ENCODE peak calls at places on chromosomes 16 and 17, in six cellular contexts. L is activated CD8-positive, alpha-beta T cell treated with anti-CD3 and anti-CD28 coated beads, Interleukin-2, amount 10 ng/mL, durations not matched to agents 7 days and 5 days; N is activated CD8-positive, alpha-beta memory T cell treated with anti-CD3 and anti-CD28 coated beads for 24 hours; S is frontal cortex; P is colonic mucosa; D is skeletal muscle cell. Q is an unnamed sample.

GRCh38 chr16:57383276-57384247 is 11.3 kb downstream of the CX3CL1 start:
- DNase-seq in L (no peak), N (no peak), S (no peak), P (peak; percentile 54), D (no peak), Q (no peak)

GRCh38 chr17:81349397-81350319 is 45.6 kb upstream of the BAHCC1 start:
- DNase-seq in L (no peak), N (no peak), S (no peak), P (no peak), D (peak; percentile 48), Q (no peak)

GRCh38 chr16:82580293-82580900 is 46.4 kb upstream of the CDH13 start:
- DNase-seq in L (no peak), N (no peak), S (peak; percentile 28), P (peak; percentile 27), D (no peak), Q (no peak)

GRCh38 chr16:55272787-55273186 is 51.2 kb upstream of the IRX6 start:
- DNase-seq in L (no peak), N (no peak), S (no peak), P (no peak), D (no peak), Q (no peak)

GRCh38 chr17:71331754-71332153 is 789.1 kb upstream of the SOX9 start:
- DNase-seq in L (no peak), N (no peak), S (no peak), P (no peak), D (no peak), Q (no peak)

GRCh38 chr17:51166987-51167931 is 1.0 kb downstream of the NME2 start:
- DNase-seq in L (peak; percentile 72), N (peak; percentile 92), S (peak; percentile 71), P (peak; percentile 65), D (no peak), Q (no peak)

GRCh38 chr16:80610489-80611156 is 69.8 kb downstream of the DYNLRB2 start:
- DNase-seq in L (no peak), N (no peak), S (no peak), P (no peak), D (no peak), Q (no peak)

GRCh38 chr16:71676236-71676635 is 48.3 kb downstream of the PHLPP2 start:
- DNase-seq in L (peak; percentile 62), N (no peak), S (no peak), P (no peak), D (peak; percentile 16), Q (no peak)

GRCh38 chr17:66982011-66982508 is 17.6 kb downstream of the CACNG4 start:
- DNase-seq in L (no peak), N (no peak), S (no peak), P (no peak), D (no peak), Q (no peak)

GRCh38 chr17:80260791-80261158 is at the start of gene RNF213:
- DNase-seq in L (peak; percentile 68), N (peak; percentile 83), S (peak; percentile 87), P (peak; percentile 49), D (no peak), Q (no peak)

GRCh38 chr17:72034000-72034399 is 86.8 kb upstream of the SOX9 start:
- DNase-seq in L (no peak), N (no peak), S (no peak), P (no peak), D (no peak), Q (no peak)

GRCh38 chr17:77716289-77716929 is 242.1 kb upstream of the TNRC6C start:
- DNase-seq in L (no peak), N (no peak), S (no peak), P (no peak), D (no peak), Q (no peak)

GRCh38 chr17:64230551-64231408 is 32.3 kb downstream of the TEX2 start:
- DNase-seq in L (no peak), N (no peak), S (no peak), P (no peak), D (peak; percentile 75), Q (peak; percentile 57)

GRCh38 chr16:2159052-2159838 is 3.7 kb downstream of the TRAF7 start:
- DNase-seq in L (no peak), N (no peak), S (peak; percentile 71), P (peak; percentile 77), D (no peak), Q (peak; percentile 60)

GRCh38 chr16:87784812-87785211 is 19.0 kb upstream of the KLHDC4 start:
- DNase-seq in L (no peak), N (no peak), S (no peak), P (no peak), D (no peak), Q (no peak)

GRCh38 chr17:4035081-4035680 is 70.9 kb upstream of the ATP2A3 start:
- DNase-seq in L (no peak), N (no peak), S (no peak), P (no peak), D (no peak), Q (no peak)

GRCh38 chr17:77405867-77406513 is 265.2 kb downstream of the SEC14L1 start:
- DNase-seq in L (no peak), N (no peak), S (no peak), P (no peak), D (no peak), Q (no peak)

GRCh38 chr17:34131386-34131785 is 123.7 kb upstream of the CCL2 start:
- DNase-seq in L (no peak), N (no peak), S (no peak), P (no peak), D (no peak), Q (no peak)

GRCh38 chr17:68035131-68035522 is 408 bp upstream of the KPNA2 start:
- DNase-seq in L (peak; percentile 94), N (peak; percentile 91), S (no peak), P (peak; percentile 95), D (no peak), Q (no peak)

GRCh38 chr17:82859431-82860403 is 19.9 kb upstream of the ZNF750 start:
- DNase-seq in L (peak; percentile 72), N (peak; percentile 72), S (peak; percentile 74), P (no peak), D (peak; percentile 31), Q (peak; percentile 44)

GRCh38 chr17:37691807-37692206 is 48.6 kb upstream of the DDX52 start:
- DNase-seq in L (no peak), N (no peak), S (no peak), P (no peak), D (no peak), Q (no peak)

GRCh38 chr16:27264151-27264550 is 4.4 kb downstream of the NSMCE1 start:
- DNase-seq in L (no peak), N (no peak), S (no peak), P (no peak), D (no peak), Q (no peak)

GRCh38 chr16:81095953-81096714 is at the start of gene GCSH:
- DNase-seq in L (peak; percentile 99), N (peak; percentile 98), S (peak; percentile 95), P (peak; percentile 99), D (peak; percentile 97), Q (peak; percentile 96)

GRCh38 chr16:68784226-68784625 is 47.1 kb downstream of the CDH1 start:
- DNase-seq in L (no peak), N (no peak), S (no peak), P (no peak), D (no peak), Q (no peak)

GRCh38 chr17:45170280-45170975 is 8.8 kb downstream of the HEXIM2 start:
- DNase-seq in L (no peak), N (no peak), S (peak; percentile 29), P (no peak), D (no peak), Q (no peak)

GRCh38 chr17:49035470-49036269 is 38.5 kb downstream of the IGF2BP1 start:
- DNase-seq in L (peak; percentile 56), N (peak; percentile 69), S (no peak), P (peak; percentile 54), D (no peak), Q (peak; percentile 15)

GRCh38 chr17:43719578-43719977 is 39.0 kb downstream of the SOST start:
- DNase-seq in L (no peak), N (no peak), S (no peak), P (no peak), D (no peak), Q (no peak)

GRCh38 chr17:77419547-77420475 is 279.0 kb downstream of the SEC14L1 start:
- DNase-seq in L (peak; percentile 74), N (no peak), S (no peak), P (no peak), D (no peak), Q (no peak)

GRCh38 chr17:5892897-5893656 is 177.1 kb upstream of the WSCD1 start:
- DNase-seq in L (no peak), N (no peak), S (no peak), P (no peak), D (no peak), Q (no peak)

GRCh38 chr17:27430882-27431491 is 25.3 kb upstream of the KSR1 start:
- DNase-seq in L (no peak), N (no peak), S (no peak), P (peak; percentile 42), D (no peak), Q (peak; percentile 17)

GRCh38 chr17:80840011-80840410 is 151.6 kb upstream of the CHMP6 start:
- DNase-seq in L (no peak), N (no peak), S (no peak), P (no peak), D (no peak), Q (no peak)

Q was measured in pulmonary artery endothelial cell.